ENCODE peak calls at places on chromosomes 5 and 9, in nine cellular contexts. V is coronary artery, D is astrocyte of the spinal cord, S is left lung, O is body of pancreas, G is lower leg skin, E is fibroblast of lung, U is HCT116, H is psoas muscle. M is an unnamed sample.

GRCh38 chr5:151078490-151079262 is 2.2 kb downstream of the TNIP1 start:
- DNase-seq in G (no peak), O (peak; percentile 54), D (no peak), V (no peak), H (peak; percentile 54), U (no peak), E (no peak), S (no peak), M (no peak)

GRCh38 chr5:61275841-61276240 is 56.2 kb upstream of the ZSWIM6 start:
- DNase-seq in S (peak; percentile 86), G (peak; percentile 54), U (no peak), V (no peak), O (peak; percentile 69), D (peak; percentile 62), E (peak; percentile 71), H (peak; percentile 71), M (peak; percentile 36)

GRCh38 chr9:4679268-4680177 is at the start of gene CDC37L1:
- DNase-seq in E (peak; percentile 94), G (peak; percentile 97), H (peak; percentile 99), U (peak; percentile 87), S (peak; percentile 98), V (peak; percentile 99), O (peak; percentile 98), D (peak; percentile 97), M (peak; percentile 75)

GRCh38 chr5:177024559-177024958 is 2.1 kb downstream of the ZNF346 start:
- DNase-seq in V (no peak), H (no peak), D (no peak), U (no peak), S (no peak), G (no peak), E (no peak), O (no peak), M (no peak)

GRCh38 chr5:172868924-172869565 is 35.0 kb downstream of the ERGIC1 start:
- DNase-seq in G (peak; percentile 84), H (peak; percentile 95), S (peak; percentile 86), E (peak; percentile 94), O (peak; percentile 87), U (peak; percentile 21), V (peak; percentile 98), D (peak; percentile 95), M (no peak)

GRCh38 chr9:89372230-89372816 is 54.0 kb downstream of the SECISBP2 start:
- DNase-seq in S (no peak), G (no peak), O (no peak), V (no peak), E (no peak), U (no peak), H (no peak), D (no peak), M (no peak)

GRCh38 chr5:79842991-79843390 is 148.1 kb downstream of the MTX3 start:
- DNase-seq in D (no peak), U (no peak), E (no peak), V (peak; percentile 4), G (no peak), O (no peak), S (no peak), H (no peak), M (no peak)

GRCh38 chr5:15117691-15118090 is 246.1 kb upstream of the ANKH start:
- DNase-seq in D (no peak), G (no peak), V (no peak), E (no peak), S (no peak), O (no peak), U (no peak), H (no peak), M (no peak)

GRCh38 chr5:116361171-116361967 is 213.3 kb downstream of the SEMA6A start:
- DNase-seq in E (peak; percentile 43), D (peak; percentile 27), H (peak; percentile 73), V (no peak), G (no peak), S (no peak), U (no peak), O (peak; percentile 38), M (no peak)

GRCh38 chr5:37304888-37305287 is 55.7 kb upstream of the CPLANE1 start:
- DNase-seq in E (no peak), O (no peak), H (no peak), V (no peak), D (no peak), S (no peak), G (no peak), U (no peak), M (no peak)

GRCh38 chr5:149079883-149080282 is 17.0 kb upstream of the SH3TC2 start:
- DNase-seq in S (no peak), H (no peak), G (no peak), O (no peak), U (no peak), V (no peak), E (no peak), D (no peak), M (no peak)

GRCh38 chr5:177473461-177473991 is at the start of gene DBN1:
- DNase-seq in O (peak; percentile 34), V (no peak), E (peak; percentile 61), S (no peak), G (no peak), H (peak; percentile 78), D (peak; percentile 51), U (no peak), M (no peak)

GRCh38 chr9:71769175-71770165 is 1.2 kb upstream of the CEMIP2 start:
- DNase-seq in V (peak; percentile 89), D (peak; percentile 35), U (peak; percentile 75), H (peak; percentile 94), E (peak; percentile 35), S (peak; percentile 84), O (peak; percentile 96), G (peak; percentile 85), M (no peak)
- TF ChIP-seq CTCF in V (peak; percentile 43), D (no peak), U (peak; percentile 50), H (no peak), E (peak; percentile 1), S (peak; percentile 6), O (peak; percentile 91), G (no peak), M (no peak)

GRCh38 chr5:111364992-111365391 is 140.8 kb downstream of the CAMK4 start:
- DNase-seq in H (no peak), D (peak; percentile 24), E (no peak), S (no peak), G (no peak), V (no peak), U (no peak), O (no peak), M (no peak)
- H3K4me3 ChIP-seq in H (no peak overlapping the region), D (no peak overlapping the region), E (no peak overlapping the region), S (no peak overlapping the region), G (no peak overlapping the region), V (no peak overlapping the region), U (no peak overlapping the region), O (no peak overlapping the region), M (no peak overlapping the region)

GRCh38 chr9:137187386-137187785 is 974 bp downstream of the ANAPC2 start:
- DNase-seq in H (no peak), V (no peak), S (no peak), G (no peak), E (no peak), O (no peak), U (no peak), D (no peak), M (no peak)

GRCh38 chr9:137188086-137188489 is 272 bp downstream of the ANAPC2 start:
- DNase-seq in G (no peak), S (no peak), E (no peak), U (no peak), V (no peak), H (no peak), O (no peak), D (no peak), M (no peak)

GRCh38 chr9:137189297-137190295 is 1.1 kb downstream of the SSNA1 start:
- DNase-seq in G (no peak), D (no peak), V (no peak), O (peak; percentile 67), E (no peak), U (no peak), S (no peak), H (no peak), M (no peak)

GRCh38 chr9:137190315-137190853 is 1.9 kb downstream of the SSNA1 start:
- DNase-seq in G (no peak), D (no peak), E (no peak), H (no peak), O (no peak), V (no peak), U (no peak), S (no peak), M (no peak)

GRCh38 chr9:137188490-137189296 is at the start of the genes ANAPC2 and SSNA1:
- DNase-seq in D (peak; percentile 94), S (peak; percentile 92), V (peak; percentile 92), G (peak; percentile 86), U (peak; percentile 89), O (peak; percentile 94), H (peak; percentile 97), E (peak; percentile 87), M (peak; percentile 81)
- TF ChIP-seq CTCF in D (peak; percentile 58), S (no peak), V (no peak), G (no peak), U (no peak), O (peak; percentile 52), H (peak; percentile 12), E (peak; percentile 49), M (peak; percentile 58)

DNA sequence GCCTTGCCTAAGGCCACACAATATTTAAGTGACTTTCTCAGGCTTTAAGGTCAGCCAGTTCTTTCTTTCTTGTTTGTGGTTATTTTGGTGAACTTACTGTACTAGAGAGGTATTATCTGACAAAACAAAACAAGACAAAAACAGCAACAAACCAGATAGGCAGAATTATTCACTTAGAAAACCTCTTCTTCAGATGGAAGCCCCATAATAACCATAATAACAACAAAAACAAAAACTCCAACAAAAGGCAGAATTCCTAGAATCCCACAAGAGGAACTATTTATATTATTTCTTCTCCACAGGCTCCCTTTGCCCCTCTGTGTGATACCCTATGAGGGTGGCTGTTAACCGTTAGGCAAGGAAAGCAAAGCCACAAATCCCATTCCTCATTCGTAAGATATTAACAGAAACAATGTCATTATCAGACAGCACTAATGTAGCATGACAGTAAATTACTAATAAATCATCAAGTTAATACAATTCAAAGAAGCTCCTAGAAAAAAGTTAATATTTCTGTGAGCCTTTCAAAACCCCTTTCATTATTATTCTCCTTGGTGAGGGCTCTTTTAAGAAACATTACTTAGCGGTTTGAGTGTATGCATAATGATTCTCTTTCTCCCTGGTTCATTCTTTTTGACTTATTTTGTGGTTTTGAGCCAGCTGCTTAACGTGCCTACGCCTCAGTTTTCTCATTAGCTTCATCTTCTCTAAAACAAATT is 274.9 kb downstream of the EFNA5 start:
- DNase-seq in O (no peak), U (no peak), D (peak; percentile 40), S (no peak), E (peak; percentile 72), V (no peak), H (no peak), G (no peak), M (no peak)
- H3K4me3 ChIP-seq in O (no peak overlapping the region), U (no peak overlapping the region), D (no peak overlapping the region), S (no peak overlapping the region), E (no peak overlapping the region), V (no peak overlapping the region), H (no peak overlapping the region), G (no peak overlapping the region), M (no peak overlapping the region)

DNA sequence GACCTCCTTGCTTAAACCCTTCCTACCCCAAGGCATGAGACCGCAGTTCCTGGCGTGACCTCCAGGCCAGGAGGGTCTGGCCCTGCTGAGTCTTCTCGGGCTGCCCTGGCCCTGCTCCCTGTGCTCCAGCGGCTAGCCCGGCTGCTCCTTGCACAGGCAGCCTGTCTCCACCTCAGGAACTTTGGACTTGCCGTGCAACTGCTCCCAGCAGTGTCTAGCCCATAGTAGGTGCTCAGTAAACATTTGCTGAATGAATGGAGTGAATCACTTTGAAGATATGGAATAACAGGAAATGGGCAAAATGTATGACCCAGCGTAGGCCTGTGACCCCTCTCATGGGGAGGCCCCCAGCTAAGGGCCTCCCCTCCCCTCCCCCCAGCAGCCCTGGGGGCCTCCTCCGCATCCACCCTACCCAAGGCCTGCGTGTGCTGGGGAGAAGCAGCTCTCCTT is 127.1 kb downstream of the ZNF354C start:
- DNase-seq in U (no peak), S (no peak), H (peak; percentile 11), E (no peak), D (no peak), V (no peak), O (no peak), G (no peak), M (no peak)
- TF ChIP-seq CTCF in U (no peak), S (no peak), H (no peak), E (peak; percentile 30), D (no peak), V (no peak), O (no peak), G (no peak), M (peak; percentile 28)